ENCODE peak calls at places on chromosomes 6 and 20, in four cellular contexts. D is LoVo, G is T follicular helper cell, C is HTR-8/SVneo. B is an unnamed sample.

GRCh38 chr6:107083047-107083768 is 32.1 kb downstream of the BEND3 start:
- DNase-seq in D (no peak), C (no peak), G (no peak), B (no peak)

GRCh38 chr6:134689177-134689576 is 260.7 kb downstream of the ALDH8A1 start:
- DNase-seq in G (no peak), C (no peak), D (no peak), B (peak; percentile 90)

GRCh38 chr6:130293800-130294199 is 71.0 kb upstream of the SAMD3 start:
- DNase-seq in C (peak; percentile 79), D (peak; percentile 31), G (peak; percentile 1), B (no peak)

GRCh38 chr20:25064561-25064960 is 6.6 kb upstream of the ACSS1 start:
- DNase-seq in D (no peak), G (no peak), C (no peak), B (no peak)

GRCh38 chr6:31721351-31722020 is at the start of gene LY6G6C:
- DNase-seq in G (no peak), C (no peak), D (no peak), B (no peak)

GRCh38 chr20:10521068-10521834 is 86.1 kb downstream of the SLX4IP start:
- DNase-seq in C (peak; percentile 68), G (no peak), D (no peak), B (no peak)

GRCh38 chr20:46872315-46873211 is 22.1 kb upstream of the EYA2 start:
- DNase-seq in C (no peak), G (no peak), D (no peak), B (no peak)

GRCh38 chr20:53917145-53918009 is 153.0 kb downstream of the BCAS1 start:
- DNase-seq in G (no peak), D (peak; percentile 74), C (no peak), B (no peak)

GRCh38 chr20:5551621-5552020 is 198.6 kb upstream of the SHLD1 start:
- DNase-seq in D (no peak), C (no peak), G (no peak), B (no peak)

GRCh38 chr20:44234566-44235317 is 12.4 kb upstream of the GDAP1L1 start:
- DNase-seq in D (no peak), G (no peak), C (no peak), B (no peak)

GRCh38 chr6:145073811-145074210 is 661.5 kb downstream of the EPM2A start:
- DNase-seq in G (no peak), C (no peak), D (no peak), B (no peak)

GRCh38 chr6:151276112-151276745 is 36.5 kb downstream of the AKAP12 start:
- DNase-seq in D (no peak), C (no peak), G (no peak), B (no peak)

GRCh38 chr6:100833972-100834574 is 47.1 kb downstream of the ASCC3 start:
- DNase-seq in C (no peak), G (no peak), D (no peak), B (no peak)

GRCh38 chr20:5945963-5946362 is 4.4 kb downstream of the TRMT6 start:
- DNase-seq in D (no peak), C (no peak), G (no peak), B (no peak)

GRCh38 chr6:151422981-151423380 is 28.9 kb downstream of the RMND1 start:
- DNase-seq in D (no peak), C (no peak), G (no peak), B (no peak)

GRCh38 chr6:19472850-19473249 is 364.3 kb upstream of the ID4 start:
- DNase-seq in D (no peak), G (no peak), C (no peak), B (no peak)

GRCh38 chr6:130503146-130503545 is 137.3 kb downstream of the TMEM200A start:
- DNase-seq in D (no peak), C (no peak), G (no peak), B (no peak)

GRCh38 chr20:19867074-19867473 is 109.0 kb downstream of the RIN2 start:
- DNase-seq in G (no peak), C (no peak), D (no peak), B (no peak)

GRCh38 chr6:44667668-44668390 is 280.3 kb downstream of the CDC5L start:
- DNase-seq in C (no peak), D (peak; percentile 31), G (peak; percentile 17), B (no peak)

GRCh38 chr6:137076277-137077068 is 31.7 kb upstream of the IL20RA start:
- DNase-seq in C (peak; percentile 53), D (peak; percentile 80), G (peak; percentile 30), B (peak; percentile 56)

GRCh38 chr6:154450498-154450897 is 60.0 kb downstream of the CNKSR3 start:
- DNase-seq in G (no peak), C (no peak), D (no peak), B (no peak)

GRCh38 chr6:154457881-154458284 is 52.6 kb downstream of the CNKSR3 start:
- DNase-seq in C (no peak), G (no peak), D (no peak), B (no peak)

GRCh38 chr6:78460711-78461110 is 406.6 kb upstream of the IRAK1BP1 start:
- DNase-seq in D (no peak), G (no peak), C (no peak), B (no peak)

GRCh38 chr6:13708679-13709261 is 2.9 kb downstream of the RANBP9 start:
- DNase-seq in C (no peak), D (no peak), G (no peak), B (no peak)

GRCh38 chr6:89596056-89596455 is 42.5 kb downstream of the LYRM2 start:
- DNase-seq in G (no peak), D (no peak), C (no peak), B (no peak)

GRCh38 chr20:63532449-63532971 is 4.7 kb downstream of the PTK6 start:
- DNase-seq in D (no peak), G (no peak), C (no peak), B (no peak)

GRCh38 chr6:56832225-56832624 is 122.7 kb upstream of the BEND6 start:
- DNase-seq in D (no peak), G (no peak), C (no peak), B (no peak)

GRCh38 chr6:156955494-156956183 is 178.5 kb downstream of the ARID1B start:
- DNase-seq in D (no peak), C (no peak), G (no peak), B (no peak)

GRCh38 chr20:60512436-60512835 is 554.2 kb downstream of the CDH26 start:
- DNase-seq in G (no peak), C (peak; percentile 88), D (no peak), B (no peak)

GRCh38 chr6:43912598-43913387 is 142.8 kb downstream of the VEGFA start:
- DNase-seq in D (no peak), G (no peak), C (no peak), B (no peak)

B was measured in substantia nigra.